ENCODE peak calls at places on chromosomes 1 and 21, in five cellular contexts. H is HepG2, O is A549, Y is GM12878, Q is K562. F is an unnamed sample.

GRCh38 chr1:65039508-65039907 is 73.2 kb upstream of the JAK1 start:
- DNase-seq in H (no peak), O (no peak), Y (no peak), Q (no peak), F (no peak)

GRCh38 chr1:5708266-5708978 is 283.8 kb downstream of the NPHP4 start:
- DNase-seq in H (no peak), O (no peak), Y (no peak), Q (no peak), F (no peak)

GRCh38 chr1:220462756-220463155 is 65.2 kb upstream of the MARK1 start:
- DNase-seq in H (no peak), O (no peak), Y (no peak), Q (no peak), F (peak)

GRCh38 chr1:200381256-200381980 is 28.4 kb downstream of the ZNF281 start:
- DNase-seq in H (no peak), O (no peak), Y (no peak), Q (no peak), F (no peak)

GRCh38 chr1:182595641-182596240 is 6.7 kb upstream of the RNASEL start:
- DNase-seq in H (peak), O (peak), Y (no peak), Q (peak), F (peak)

GRCh38 chr1:58573705-58574591 is 3.1 kb downstream of the TACSTD2 start:
- DNase-seq in H (peak), O (no peak), Y (peak), Q (no peak), F (no peak)

GRCh38 chr1:11067716-11068495 is 8.1 kb upstream of the SRM start:
- DNase-seq in H (no peak), O (no peak), Y (no peak), Q (no peak), F (no peak)

GRCh38 chr1:35470964-35471613 is 86.1 kb downstream of the KIAA0319L start:
- DNase-seq in H (no peak), O (no peak), Y (no peak), Q (no peak), F (no peak)

GRCh38 chr1:81296584-81296983 is 504.1 kb upstream of the ADGRL2 start:
- DNase-seq in H (no peak), O (no peak), Y (no peak), Q (no peak), F (no peak)

GRCh38 chr1:24442764-24443163 is 27.2 kb downstream of the NIPAL3 start:
- DNase-seq in H (no peak), O (no peak), Y (no peak), Q (no peak), F (no peak)

GRCh38 chr1:38502772-38503171 is 356.8 kb downstream of the RRAGC start:
- DNase-seq in H (no peak), O (no peak), Y (no peak), Q (no peak), F (no peak)

GRCh38 chr1:192270398-192270797 is 46.4 kb upstream of the RGS21 start:
- DNase-seq in H (no peak), O (no peak), Y (no peak), Q (no peak), F (no peak)

GRCh38 chr1:168312718-168313604 is 32.3 kb downstream of the TBX19 start:
- DNase-seq in H (no peak), O (no peak), Y (no peak), Q (no peak), F (no peak)

GRCh38 chr1:212814989-212815388 is 23.3 kb downstream of the TATDN3 start:
- DNase-seq in H (peak), O (no peak), Y (no peak), Q (no peak), F (peak)

GRCh38 chr1:165738794-165739193 is 29.9 kb downstream of the TMCO1 start:
- DNase-seq in H (no peak), O (no peak), Y (no peak), Q (no peak), F (no peak)

GRCh38 chr1:2399890-2400575 is 8.4 kb downstream of the RER1 start:
- DNase-seq in H (no peak), O (no peak), Y (no peak), Q (no peak), F (no peak)

GRCh38 chr1:7467476-7468175 is 303.5 kb upstream of the VAMP3 start:
- DNase-seq in H (no peak), O (no peak), Y (no peak), Q (no peak), F (no peak)

GRCh38 chr21:45918011-45918410 is 63.6 kb upstream of the COL6A1 start:
- DNase-seq in H (no peak), O (no peak), Y (no peak), Q (no peak), F (no peak)

GRCh38 chr1:189669846-189670245 is 807.8 kb downstream of the BRINP3 start:
- DNase-seq in H (no peak), O (no peak), Y (no peak), Q (no peak), F (no peak)

GRCh38 chr21:45418301-45419071 is 13.5 kb downstream of the COL18A1 start:
- DNase-seq in H (no peak), O (no peak), Y (no peak), Q (no peak), F (no peak)

GRCh38 chr1:156001682-156002171 is 19.0 kb downstream of the SSR2 start:
- DNase-seq in H (no peak), O (no peak), Y (no peak), Q (no peak), F (no peak)

GRCh38 chr1:158084336-158084735 is 90.9 kb downstream of the KIRREL1 start:
- DNase-seq in H (no peak), O (no peak), Y (no peak), Q (no peak), F (no peak)

GRCh38 chr1:22428672-22429071 is 23.0 kb upstream of the ZBTB40 start:
- DNase-seq in H (peak), O (peak), Y (peak), Q (peak), F (peak)

GRCh38 chr1:208670778-208671177 is 426.6 kb upstream of the PLXNA2 start:
- DNase-seq in H (no peak), O (no peak), Y (no peak), Q (no peak), F (no peak)

GRCh38 chr1:234926574-234927311 is 201.9 kb downstream of the TOMM20 start:
- DNase-seq in H (no peak), O (no peak), Y (peak), Q (no peak), F (no peak)

GRCh38 chr1:114152211-114153050 is 1.2 kb downstream of the SYT6 start:
- DNase-seq in H (no peak), O (peak), Y (no peak), Q (no peak), F (peak)

GRCh38 chr1:172993640-172994039 is 57.1 kb downstream of the TNFSF18 start:
- DNase-seq in H (no peak), O (no peak), Y (no peak), Q (no peak), F (no peak)

GRCh38 chr1:62071695-62072094 is 123.0 kb upstream of the L1TD1 start:
- DNase-seq in H (no peak), O (no peak), Y (no peak), Q (no peak), F (no peak)

GRCh38 chr21:27813750-27814149 is 846.9 kb upstream of the ADAMTS5 start:
- DNase-seq in H (no peak), O (no peak), Y (no peak), Q (no peak), F (no peak)

GRCh38 chr1:179770887-179771502 is 27.9 kb downstream of the FAM163A start:
- DNase-seq in H (no peak), O (no peak), Y (no peak), Q (no peak), F (no peak)

GRCh38 chr1:160219062-160219929 is 14.1 kb downstream of the PEA15 start:
- DNase-seq in H (peak), O (peak), Y (no peak), Q (no peak), F (peak)

GRCh38 chr1:229556551-229556950 is 2.0 kb downstream of the ABCB10 start:
- DNase-seq in H (peak), O (no peak), Y (no peak), Q (no peak), F (no peak)

GRCh38 chr1:229557913-229558414 is 543 bp downstream of the ABCB10 start:
- DNase-seq in H (peak), O (peak), Y (no peak), Q (peak), F (peak)

GRCh38 chr1:229554886-229555621 is 3.5 kb downstream of the ABCB10 start:
- DNase-seq in H (no peak), O (no peak), Y (no peak), Q (peak), F (no peak)

GRCh38 chr1:229557214-229557850 is 1.2 kb downstream of the ABCB10 start:
- DNase-seq in H (peak), O (no peak), Y (no peak), Q (no peak), F (no peak)

DNA sequence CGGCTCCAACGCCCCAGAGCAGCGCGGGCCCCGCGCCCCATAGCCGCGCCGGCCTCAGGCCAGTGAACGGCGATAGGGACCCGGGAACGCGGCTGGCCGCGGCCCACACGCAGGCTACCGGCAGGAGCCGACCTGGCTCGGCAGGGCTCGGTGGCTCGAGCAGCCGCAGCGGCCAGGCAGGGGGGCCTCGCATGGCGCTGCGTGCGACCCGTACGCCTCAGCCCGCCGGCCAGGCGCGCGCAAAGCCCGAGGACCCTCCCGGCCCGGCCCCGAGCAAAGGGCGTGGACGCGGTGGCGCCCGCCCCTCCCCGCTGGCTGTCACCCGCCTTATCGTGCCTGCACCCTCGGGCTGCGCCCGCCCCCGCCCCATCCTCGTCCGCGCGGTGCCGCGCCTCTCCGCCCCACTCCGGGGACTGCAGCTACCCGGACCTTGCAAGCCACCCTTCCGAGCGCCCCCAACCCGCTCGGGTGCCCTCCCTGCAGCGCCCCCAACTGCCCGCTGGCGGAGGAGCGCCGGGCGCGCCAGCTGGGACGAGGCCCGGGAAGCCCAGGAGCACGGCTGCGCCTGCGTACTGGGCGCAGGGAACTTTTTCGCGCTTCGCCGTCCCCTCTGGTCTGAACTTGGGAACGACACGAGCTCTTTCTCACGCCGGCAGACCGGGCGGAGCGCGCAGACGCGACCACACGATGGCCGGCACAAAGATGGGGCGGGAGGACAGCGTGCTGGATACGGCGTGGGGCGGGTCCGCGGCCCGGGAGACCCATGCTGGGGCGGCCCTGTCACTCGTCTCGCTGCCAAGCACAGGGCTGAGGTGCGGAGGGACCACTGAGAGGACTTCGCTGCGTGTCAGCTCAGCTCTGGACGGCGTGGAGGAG is at the start of gene ABCB10:
- DNase-seq in H (peak), O (peak), Y (peak), Q (peak), F (peak)
- TF ChIP-seq EP300 in H (peak), O (no peak), Y (no peak), Q (peak), F (no peak)

GRCh38 chr1:48200166-48200900 is 22.2 kb upstream of the SLC5A9 start:
- DNase-seq in H (no peak), O (no peak), Y (no peak), Q (no peak), F (no peak)
- TF ChIP-seq RAD21 in H (no peak), O (no peak), Y (no peak), Q (no peak), F (no peak)

GRCh38 chr1:117656202-117656641 is 50.4 kb downstream of the TENT5C start:
- DNase-seq in H (no peak), O (no peak), Y (peak), Q (no peak), F (no peak)
- TF ChIP-seq SMC3 in H (no peak), O (no peak), Y (no peak), Q (no peak), F (no peak)

GRCh38 chr1:116833655-116834054 is 76.1 kb upstream of the PTGFRN start:
- DNase-seq in H (no peak), O (no peak), Y (no peak), Q (no peak), F (no peak)
- TF ChIP-seq EP300 in H (no peak), O (no peak), Y (no peak), Q (no peak), F (no peak)

GRCh38 chr1:224884428-224884827 is 45.0 kb upstream of the DNAH14 start:
- DNase-seq in H (no peak), O (no peak), Y (no peak), Q (no peak), F (no peak)
- TF ChIP-seq RAD21 in H (no peak), O (no peak), Y (no peak), Q (no peak), F (no peak)

GRCh38 chr1:215926670-215927069 is 359.6 kb downstream of the KCTD3 start:
- DNase-seq in H (no peak), O (no peak), Y (no peak), Q (no peak), F (no peak)

GRCh38 chr1:215932558-215932957 is 365.5 kb downstream of the KCTD3 start:
- DNase-seq in H (no peak), O (no peak), Y (no peak), Q (no peak), F (peak)
- TF ChIP-seq SMC3 in H (no peak), O (no peak), Y (no peak), Q (no peak), F (no peak)